ENCODE peak calls at places on chromosomes 13 and 19, in four cellular contexts. Y is K562, F is HL-60, Q is GM12878. H is an unnamed sample.

GRCh38 chr19:36379510-36379819 is 464 bp upstream of the ZFP14 start:
- DNase-seq in Y (no peak), F (no peak), Q (no peak), H (no peak)

GRCh38 chr19:35963514-35963913 is 27.3 kb downstream of the LRFN3 start:
- DNase-seq in Y (peak), F (no peak), Q (no peak), H (no peak)

GRCh38 chr19:38556521-38557174 is 61.1 kb downstream of the MAP4K1 start:
- DNase-seq in Y (peak), F (no peak), Q (peak), H (no peak)

GRCh38 chr13:43021926-43022670 is 1.3 kb upstream of the DNAJC15 start:
- DNase-seq in Y (no peak), F (no peak), Q (no peak), H (no peak)

GRCh38 chr13:63700366-63700765 is 2284.7 kb upstream of the PCDH20 start:
- DNase-seq in Y (no peak), F (no peak), Q (no peak), H (no peak)

GRCh38 chr19:52600639-52601024 is 30.5 kb downstream of the ZNF701 start:
- DNase-seq in Y (no peak), F (no peak), Q (no peak), H (no peak)

GRCh38 chr13:75299913-75300862 is 181.8 kb downstream of the TBC1D4 start:
- DNase-seq in Y (no peak), F (no peak), Q (peak), H (no peak)

GRCh38 chr19:49149652-49150105 is 5.5 kb downstream of the HRC start:
- DNase-seq in Y (peak), F (peak), Q (no peak), H (no peak)

GRCh38 chr13:39448831-39449230 is 154.2 kb downstream of the LHFPL6 start:
- DNase-seq in Y (no peak), F (no peak), Q (no peak), H (no peak)

GRCh38 chr13:66154981-66155380 is 1075.2 kb downstream of the PCDH9 start:
- DNase-seq in Y (no peak), F (no peak), Q (no peak), H (no peak)

GRCh38 chr13:48559638-48560320 is 26.9 kb upstream of the RCBTB2 start:
- DNase-seq in Y (peak), F (no peak), Q (no peak), H (no peak)

GRCh38 chr13:20780318-20780717 is 6.6 kb upstream of the EEF1AKMT1 start:
- DNase-seq in Y (no peak), F (no peak), Q (no peak), H (no peak)

GRCh38 chr19:55034751-55035150 is 3.3 kb downstream of the GP6 start:
- DNase-seq in Y (no peak), F (no peak), Q (no peak), H (no peak)

GRCh38 chr13:112968380-112968909 is 569 bp upstream of the MCF2L start:
- DNase-seq in Y (no peak), F (no peak), Q (no peak), H (no peak)

GRCh38 chr19:44972802-44973201 is 17.6 kb downstream of the CLPTM1 start:
- DNase-seq in Y (no peak), F (no peak), Q (no peak), H (no peak)

GRCh38 chr19:29737461-29738000 is 22.5 kb upstream of the C19orf12 start:
- DNase-seq in Y (no peak), F (no peak), Q (no peak), H (no peak)

GRCh38 chr13:78160793-78161192 is 242.2 kb upstream of the EDNRB start:
- DNase-seq in Y (no peak), F (no peak), Q (no peak), H (no peak)

GRCh38 chr13:27793377-27794074 is 1.2 kb downstream of the GSX1 start:
- DNase-seq in Y (no peak), F (no peak), Q (no peak), H (no peak)

GRCh38 chr13:36685912-36686311 is 12.1 kb downstream of the SERTM1 start:
- DNase-seq in Y (no peak), F (no peak), Q (no peak), H (no peak)

GRCh38 chr19:38852231-38853044 is 2.7 kb upstream of the HNRNPL start:
- DNase-seq in Y (peak), F (no peak), Q (no peak), H (no peak)

GRCh38 chr19:4108767-4109625 is 14.9 kb downstream of the MAP2K2 start:
- DNase-seq in Y (no peak), F (peak), Q (peak), H (peak)

GRCh38 chr19:40119380-40119779 is 28.6 kb upstream of the ZNF780A start:
- DNase-seq in Y (no peak), F (no peak), Q (no peak), H (no peak)

GRCh38 chr19:49441960-49442350 is 628 bp upstream of the SLC17A7 start:
- DNase-seq in Y (no peak), F (no peak), Q (no peak), H (no peak)

GRCh38 chr13:40484101-40484800 is 182.2 kb downstream of the FOXO1 start:
- DNase-seq in Y (no peak), F (no peak), Q (no peak), H (no peak)

GRCh38 chr13:40146586-40147240 is 491.3 kb downstream of the COG6 start:
- DNase-seq in Y (no peak), F (no peak), Q (no peak), H (no peak)

GRCh38 chr19:22545751-22546150 is 88.4 kb upstream of the ZNF492 start:
- DNase-seq in Y (peak), F (peak), Q (no peak), H (peak)

GRCh38 chr13:99150575-99151370 is 49.9 kb upstream of the UBAC2 start:
- DNase-seq in Y (no peak), F (no peak), Q (no peak), H (no peak)

GRCh38 chr19:18846862-18847515 is 15.2 kb downstream of the UPF1 start:
- DNase-seq in Y (peak), F (no peak), Q (no peak), H (peak)

GRCh38 chr13:101575591-101575990 is 123.1 kb downstream of the ITGBL1 start:
- DNase-seq in Y (no peak), F (no peak), Q (no peak), H (no peak)

GRCh38 chr19:11931051-11931450 is 6.1 kb downstream of the ZNF700 start:
- DNase-seq in Y (no peak), F (no peak), Q (no peak), H (no peak)

GRCh38 chr13:48299591-48299990 is 4.0 kb upstream of the RB1 start:
- DNase-seq in Y (no peak), F (no peak), Q (no peak), H (no peak)

GRCh38 chr13:33349314-33349995 is 63.9 kb upstream of the STARD13 start:
- DNase-seq in Y (no peak), F (no peak), Q (no peak), H (no peak)

GRCh38 chr13:36450534-36450933 is 18.2 kb downstream of the CCNA1 start:
- DNase-seq in Y (no peak), F (no peak), Q (no peak), H (no peak)

GRCh38 chr19:29671393-29672076 is 6.3 kb downstream of the PLEKHF1 start:
- DNase-seq in Y (peak), F (peak), Q (peak), H (peak)

GRCh38 chr19:51034704-51035103 is at the start of gene KLK12:
- DNase-seq in Y (no peak), F (no peak), Q (no peak), H (no peak)

GRCh38 chr13:31119966-31120733 is 41.6 kb downstream of the HSPH1 start:
- DNase-seq in Y (no peak), F (no peak), Q (no peak), H (no peak)

GRCh38 chr19:39428309-39429112 is 7.2 kb downstream of the RPS16 start:
- DNase-seq in Y (no peak), F (no peak), Q (no peak), H (no peak)

GRCh38 chr13:50999641-51000040 is 90.0 kb downstream of the RNASEH2B start:
- DNase-seq in Y (no peak), F (no peak), Q (no peak), H (no peak)

GRCh38 chr19:3722443-3723109 is 14.4 kb downstream of the TJP3 start:
- DNase-seq in Y (no peak), F (no peak), Q (no peak), H (no peak)

GRCh38 chr13:32969516-32969941 is 46.7 kb upstream of the KL start:
- DNase-seq in Y (no peak), F (no peak), Q (peak), H (no peak)

GRCh38 chr19:41744850-41745249 is 10.5 kb upstream of the CEACAM6 start:
- DNase-seq in Y (no peak), F (peak), Q (no peak), H (no peak)
- TF ChIP-seq SPI1 in Y (peak), F (peak), Q (no peak), H (no peak)

DNA sequence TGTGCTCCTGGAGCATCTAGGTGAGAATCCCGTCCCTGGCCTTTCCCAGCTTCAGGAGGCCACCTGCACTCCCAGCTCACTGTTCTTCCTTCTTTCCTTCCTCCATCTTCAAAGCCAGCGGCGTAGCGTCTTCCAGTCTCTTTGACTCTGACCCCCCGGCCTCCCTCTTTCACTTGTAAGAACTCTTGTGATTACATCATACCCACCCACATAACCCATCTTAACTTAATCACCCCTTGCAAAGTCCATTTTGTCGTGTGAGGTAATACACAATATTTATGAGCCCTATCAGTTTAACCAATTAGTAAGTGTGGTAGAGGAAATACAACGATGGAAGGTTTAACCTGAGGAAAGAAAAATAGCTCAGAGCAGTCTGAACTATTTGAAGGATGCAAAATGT is 4.6 kb upstream of the CDC16 start:
- DNase-seq in Y (peak), F (peak), Q (no peak), H (no peak)
- TF ChIP-seq SPI1 in Y (no peak), F (no peak), Q (no peak), H (no peak)

DNA sequence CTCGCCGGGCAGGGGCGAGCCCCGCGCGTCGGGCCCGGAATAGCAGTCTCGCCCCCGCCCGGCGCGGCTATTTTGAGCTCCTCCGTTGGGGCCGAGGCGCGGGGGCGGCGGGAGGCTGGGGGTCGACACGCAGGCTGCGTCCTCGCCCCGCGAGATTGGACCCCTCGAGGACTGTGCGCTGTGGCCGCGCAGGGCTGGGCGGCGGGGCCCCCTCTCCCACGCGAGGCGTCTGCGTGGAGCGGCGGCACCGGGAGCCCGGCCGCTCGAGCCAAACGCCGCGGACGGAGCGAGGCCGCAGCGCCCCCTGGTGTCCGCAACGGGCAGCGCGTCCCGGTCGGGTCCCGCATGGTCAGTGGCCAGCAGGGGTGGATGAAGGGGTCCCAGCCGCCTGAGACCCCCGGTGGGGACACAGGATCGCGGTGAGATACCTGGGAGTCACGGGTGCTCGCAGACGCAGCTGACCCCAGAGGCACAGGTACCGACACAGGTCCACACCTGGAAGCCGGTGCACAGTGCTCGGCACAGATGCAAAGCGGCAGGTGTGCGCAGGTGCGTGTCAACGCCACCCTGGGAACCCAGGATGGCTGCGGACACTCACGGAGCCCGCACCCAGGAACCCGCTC is 2.2 kb upstream of the CIRBP start:
- DNase-seq in Y (peak), F (peak), Q (no peak), H (no peak)
- TF ChIP-seq SPI1 in Y (no peak), F (no peak), Q (no peak), H (no peak)

GRCh38 chr19:2719910-2720776 is 1.0 kb downstream of the DIRAS1 start:
- DNase-seq in Y (no peak), F (no peak), Q (no peak), H (no peak)
- TF ChIP-seq SPI1 in Y (no peak), F (no peak), Q (no peak), H (no peak)

GRCh38 chr13:29474991-29475390 is 120.5 kb downstream of the SLC7A1 start:
- DNase-seq in Y (no peak), F (no peak), Q (no peak), H (no peak)

GRCh38 chr13:29476046-29476445 is 119.4 kb downstream of the SLC7A1 start:
- DNase-seq in Y (no peak), F (no peak), Q (no peak), H (no peak)

GRCh38 chr13:29471551-29471950 is 123.9 kb downstream of the SLC7A1 start:
- DNase-seq in Y (peak), F (no peak), Q (no peak), H (no peak)

DNA sequence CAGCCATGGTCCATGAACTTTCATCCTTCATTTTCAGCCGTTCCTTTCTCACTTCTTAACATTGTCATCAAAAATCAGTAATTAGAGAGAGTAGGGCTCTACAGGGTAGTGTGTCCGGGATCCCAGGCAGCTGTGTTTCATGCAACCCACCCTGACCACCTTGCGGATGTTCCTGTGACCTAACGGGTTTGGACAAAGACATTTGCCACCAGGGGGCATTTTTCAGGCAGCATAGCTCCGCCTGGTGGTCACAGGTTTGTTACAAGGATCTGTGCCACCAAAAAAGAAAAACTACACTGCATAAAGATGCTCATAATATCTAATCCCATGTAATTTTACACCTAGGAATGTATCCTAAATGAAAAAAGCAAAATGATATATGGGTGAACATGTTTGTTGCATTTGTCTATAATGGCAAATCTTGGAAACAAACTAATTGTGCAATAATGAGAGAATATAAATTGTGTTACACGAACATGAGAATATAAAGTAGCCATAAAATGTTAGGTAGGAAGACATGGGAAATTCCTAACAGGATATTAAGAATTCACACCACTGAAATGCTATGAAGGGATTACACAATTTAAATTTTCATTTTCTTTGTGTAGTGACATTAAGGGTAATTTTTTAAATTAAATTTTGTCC is 123.0 kb downstream of the SLC7A1 start:
- DNase-seq in Y (peak), F (no peak), Q (no peak), H (peak)
- TF ChIP-seq SPI1 in Y (no peak), F (no peak), Q (no peak), H (no peak)

GRCh38 chr19:14012378-14012915 is 6.3 kb upstream of the RFX1 start:
- DNase-seq in Y (no peak), F (no peak), Q (no peak), H (no peak)
- TF ChIP-seq SPI1 in Y (no peak), F (no peak), Q (no peak), H (no peak)

DNA sequence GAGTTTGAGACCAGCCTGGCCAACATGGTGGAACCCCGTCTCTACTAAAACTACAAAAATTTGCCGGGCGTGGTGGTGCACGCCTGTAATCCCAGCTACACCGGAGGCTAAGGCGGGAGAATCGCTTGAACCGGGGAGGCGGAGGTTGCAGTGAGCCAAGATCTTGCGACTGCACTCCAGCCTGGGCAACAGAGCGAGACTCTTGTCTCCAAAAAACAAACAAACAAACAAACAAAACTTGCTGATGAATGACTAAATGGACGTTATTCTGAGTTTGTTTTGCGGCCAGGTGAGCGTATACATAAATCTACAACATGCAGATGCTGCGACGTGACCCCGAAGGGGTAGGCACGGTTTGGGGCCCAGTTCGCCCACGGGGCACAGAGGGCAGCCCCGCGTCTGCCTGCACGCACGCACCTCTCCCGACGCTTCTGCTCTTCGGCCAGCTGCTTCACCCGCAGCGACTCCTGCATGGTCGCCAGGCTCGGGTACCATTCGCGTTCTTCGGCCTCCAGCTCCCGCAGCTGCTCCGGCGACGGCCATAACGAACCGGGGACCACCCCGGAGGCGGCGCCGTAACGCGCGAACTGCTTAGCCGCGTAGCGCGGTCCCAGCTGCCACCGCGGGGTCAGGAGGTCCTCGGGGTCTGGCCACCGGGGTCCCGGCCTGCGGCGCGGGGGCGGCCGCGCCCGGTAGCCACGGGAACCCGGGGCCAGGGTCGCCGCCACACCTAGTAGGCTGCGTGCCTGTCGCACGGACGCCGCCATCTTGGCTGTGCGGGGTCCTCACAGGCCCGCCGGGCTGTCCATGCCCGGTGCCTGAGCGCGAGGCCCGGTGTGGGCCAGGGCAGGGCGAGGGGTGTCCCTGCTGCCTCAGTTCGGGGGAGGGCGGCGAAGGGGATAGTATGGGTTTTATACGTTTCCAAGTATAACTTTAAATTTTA is at the start of gene GADD45GIP1:
- DNase-seq in Y (peak), F (no peak), Q (peak), H (peak)
- TF ChIP-seq SPI1 in Y (no peak), F (no peak), Q (no peak), H (no peak)

DNA sequence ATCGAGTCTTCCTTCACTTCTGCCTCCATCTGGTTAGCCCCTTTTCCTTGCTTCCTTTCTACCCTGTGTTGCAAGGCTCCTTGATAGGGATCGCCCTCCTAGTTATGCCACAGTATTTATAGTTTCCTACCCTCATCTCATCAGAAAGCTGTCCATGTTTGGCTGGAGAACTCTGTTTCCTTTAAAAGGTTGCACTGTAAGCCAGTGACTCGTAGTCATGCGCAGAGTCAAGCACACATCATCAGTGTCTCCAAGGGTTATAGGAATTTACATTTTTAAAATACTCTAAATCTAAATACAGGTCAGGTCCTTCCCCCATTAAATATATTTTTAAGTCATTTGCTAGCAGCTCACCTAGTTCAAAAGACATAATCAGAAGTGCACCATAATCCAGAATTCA is 81.2 kb downstream of the GPR12 start:
- DNase-seq in Y (no peak), F (no peak), Q (no peak), H (no peak)
- TF ChIP-seq SPI1 in Y (no peak), F (no peak), Q (no peak), H (no peak)

DNA sequence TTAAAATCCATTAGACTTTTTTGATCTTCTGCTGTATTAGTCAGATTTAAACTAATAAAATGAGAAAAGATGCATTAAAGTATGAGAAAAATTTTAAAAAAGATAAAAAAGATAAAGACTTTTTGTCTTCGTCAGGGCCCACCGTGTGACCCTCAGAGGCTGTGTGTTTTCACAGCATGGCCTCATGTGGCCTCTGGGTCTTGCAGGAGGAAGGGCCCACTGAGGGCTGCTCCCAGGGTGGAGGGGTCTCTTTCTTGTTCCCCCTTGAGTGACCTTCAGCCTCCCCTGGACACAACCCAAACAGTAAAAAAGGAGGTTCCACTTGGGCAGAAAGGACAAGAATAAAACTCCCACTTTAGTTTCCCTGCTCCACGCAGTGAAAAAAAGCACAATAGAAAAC is 57.1 kb upstream of the RANBP3 start:
- DNase-seq in Y (no peak), F (no peak), Q (no peak), H (no peak)
- TF ChIP-seq SPI1 in Y (no peak), F (no peak), Q (no peak), H (no peak)

GRCh38 chr13:89227356-89227755 is 1556.2 kb downstream of the SLITRK5 start:
- DNase-seq in Y (no peak), F (no peak), Q (no peak), H (no peak)
- TF ChIP-seq SPI1 in Y (no peak), F (no peak), Q (no peak), H (no peak)

H was measured in GM12891.